ENCODE peak calls at places on chromosomes 6 and 20, in seven cellular contexts. One of them, this sample, is unnamed.

GRCh38 chr6:107129370-107129925 is 14.1 kb upstream of the BEND3 start:
- DNase-seq in prostate gland: no peak
- DNase-seq in HFFc6: no peak
- DNase-seq in CD4-positive, alpha-beta T cell: no peak
- DNase-seq in cardiac fibroblast: no peak
- DNase-seq in choroid plexus epithelial cell: no peak
- DNase-seq in GM13976: no peak
- DNase-seq in this sample: no peak

GRCh38 chr20:23363257-23363649 is 1.3 kb downstream of the GZF1 start:
- DNase-seq in CD4-positive, alpha-beta T cell: no peak
- DNase-seq in choroid plexus epithelial cell: no peak
- DNase-seq in HFFc6: no peak
- DNase-seq in GM13976: no peak
- DNase-seq in prostate gland: no peak
- DNase-seq in cardiac fibroblast: no peak
- DNase-seq in this sample: no peak

GRCh38 chr6:23365732-23366131 is 760.3 kb upstream of the NRSN1 start:
- DNase-seq in HFFc6: no peak
- DNase-seq in prostate gland: no peak
- DNase-seq in CD4-positive, alpha-beta T cell: no peak
- DNase-seq in choroid plexus epithelial cell: no peak
- DNase-seq in GM13976: no peak
- DNase-seq in cardiac fibroblast: no peak
- DNase-seq in this sample: no peak

GRCh38 chr20:54844346-54844745 is 369.0 kb downstream of the DOK5 start:
- DNase-seq in HFFc6: no peak
- DNase-seq in choroid plexus epithelial cell: no peak
- DNase-seq in GM13976: no peak
- DNase-seq in CD4-positive, alpha-beta T cell: no peak
- DNase-seq in prostate gland: no peak
- DNase-seq in cardiac fibroblast: no peak
- DNase-seq in this sample: no peak

GRCh38 chr6:16174368-16175078 is 45.6 kb downstream of the MYLIP start:
- DNase-seq in cardiac fibroblast: no peak
- DNase-seq in choroid plexus epithelial cell: no peak
- DNase-seq in prostate gland: no peak
- DNase-seq in HFFc6: no peak
- DNase-seq in GM13976: no peak
- DNase-seq in CD4-positive, alpha-beta T cell: no peak
- DNase-seq in this sample: no peak

GRCh38 chr6:156662025-156662445 is 115.1 kb upstream of the ARID1B start:
- DNase-seq in prostate gland: no peak
- DNase-seq in choroid plexus epithelial cell: no peak
- DNase-seq in HFFc6: no peak
- DNase-seq in cardiac fibroblast: no peak
- DNase-seq in GM13976: no peak
- DNase-seq in CD4-positive, alpha-beta T cell: no peak
- DNase-seq in this sample: peak

GRCh38 chr20:46122071-46122470 is 4.0 kb downstream of the CD40 start:
- DNase-seq in HFFc6: peak
- DNase-seq in cardiac fibroblast: peak
- DNase-seq in choroid plexus epithelial cell: peak
- DNase-seq in GM13976: no peak
- DNase-seq in CD4-positive, alpha-beta T cell: no peak
- DNase-seq in prostate gland: no peak
- DNase-seq in this sample: peak

GRCh38 chr20:62428396-62429160 is 1.2 kb upstream of the RBBP8NL start:
- DNase-seq in prostate gland: no peak
- DNase-seq in HFFc6: no peak
- DNase-seq in CD4-positive, alpha-beta T cell: no peak
- DNase-seq in choroid plexus epithelial cell: no peak
- DNase-seq in cardiac fibroblast: no peak
- DNase-seq in GM13976: no peak
- DNase-seq in this sample: no peak

GRCh38 chr6:1925743-1926430 is 316.2 kb downstream of the FOXC1 start:
- DNase-seq in prostate gland: no peak
- DNase-seq in choroid plexus epithelial cell: no peak
- DNase-seq in CD4-positive, alpha-beta T cell: no peak
- DNase-seq in cardiac fibroblast: no peak
- DNase-seq in GM13976: no peak
- DNase-seq in HFFc6: no peak
- DNase-seq in this sample: no peak

GRCh38 chr20:14979472-14979986 is 642.1 kb upstream of the FLRT3 start:
- DNase-seq in prostate gland: no peak
- DNase-seq in GM13976: no peak
- DNase-seq in cardiac fibroblast: no peak
- DNase-seq in HFFc6: no peak
- DNase-seq in CD4-positive, alpha-beta T cell: no peak
- DNase-seq in choroid plexus epithelial cell: no peak
- DNase-seq in this sample: no peak

GRCh38 chr6:166611631-166612030 is 15.4 kb downstream of the RPS6KA2 start:
- DNase-seq in HFFc6: no peak
- DNase-seq in prostate gland: no peak
- DNase-seq in cardiac fibroblast: no peak
- DNase-seq in choroid plexus epithelial cell: no peak
- DNase-seq in GM13976: no peak
- DNase-seq in CD4-positive, alpha-beta T cell: no peak
- DNase-seq in this sample: peak

GRCh38 chr6:136015531-136015930 is 164.0 kb downstream of the PDE7B start:
- DNase-seq in HFFc6: no peak
- DNase-seq in CD4-positive, alpha-beta T cell: no peak
- DNase-seq in GM13976: no peak
- DNase-seq in cardiac fibroblast: no peak
- DNase-seq in choroid plexus epithelial cell: peak
- DNase-seq in prostate gland: no peak
- DNase-seq in this sample: no peak

GRCh38 chr20:10686356-10687169 is 12.8 kb upstream of the JAG1 start:
- DNase-seq in CD4-positive, alpha-beta T cell: no peak
- DNase-seq in GM13976: no peak
- DNase-seq in prostate gland: no peak
- DNase-seq in cardiac fibroblast: no peak
- DNase-seq in choroid plexus epithelial cell: no peak
- DNase-seq in HFFc6: no peak
- DNase-seq in this sample: no peak

GRCh38 chr6:46993846-46994245 is 48.3 kb downstream of the ADGRF1 start:
- DNase-seq in choroid plexus epithelial cell: peak
- DNase-seq in GM13976: no peak
- DNase-seq in CD4-positive, alpha-beta T cell: no peak
- DNase-seq in cardiac fibroblast: peak
- DNase-seq in HFFc6: peak
- DNase-seq in prostate gland: no peak
- DNase-seq in this sample: peak

GRCh38 chr6:94510877-94511276 is 1066.5 kb upstream of the MANEA start:
- DNase-seq in CD4-positive, alpha-beta T cell: no peak
- DNase-seq in cardiac fibroblast: no peak
- DNase-seq in choroid plexus epithelial cell: no peak
- DNase-seq in GM13976: peak
- DNase-seq in prostate gland: no peak
- DNase-seq in HFFc6: no peak
- DNase-seq in this sample: no peak

GRCh38 chr6:111830003-111830402 is 43.2 kb downstream of the FYN start:
- DNase-seq in prostate gland: no peak
- DNase-seq in GM13976: no peak
- DNase-seq in choroid plexus epithelial cell: no peak
- DNase-seq in cardiac fibroblast: no peak
- DNase-seq in HFFc6: no peak
- DNase-seq in CD4-positive, alpha-beta T cell: no peak
- DNase-seq in this sample: no peak

GRCh38 chr6:16824804-16825777 is 63.8 kb upstream of the ATXN1 start:
- DNase-seq in GM13976: no peak
- DNase-seq in CD4-positive, alpha-beta T cell: no peak
- DNase-seq in cardiac fibroblast: no peak
- DNase-seq in choroid plexus epithelial cell: no peak
- DNase-seq in prostate gland: no peak
- DNase-seq in HFFc6: no peak
- DNase-seq in this sample: no peak

GRCh38 chr6:99364026-99364425 is 14.6 kb upstream of the FAXC start:
- DNase-seq in cardiac fibroblast: no peak
- DNase-seq in choroid plexus epithelial cell: no peak
- DNase-seq in GM13976: no peak
- DNase-seq in prostate gland: no peak
- DNase-seq in HFFc6: no peak
- DNase-seq in CD4-positive, alpha-beta T cell: no peak
- DNase-seq in this sample: no peak

DNA sequence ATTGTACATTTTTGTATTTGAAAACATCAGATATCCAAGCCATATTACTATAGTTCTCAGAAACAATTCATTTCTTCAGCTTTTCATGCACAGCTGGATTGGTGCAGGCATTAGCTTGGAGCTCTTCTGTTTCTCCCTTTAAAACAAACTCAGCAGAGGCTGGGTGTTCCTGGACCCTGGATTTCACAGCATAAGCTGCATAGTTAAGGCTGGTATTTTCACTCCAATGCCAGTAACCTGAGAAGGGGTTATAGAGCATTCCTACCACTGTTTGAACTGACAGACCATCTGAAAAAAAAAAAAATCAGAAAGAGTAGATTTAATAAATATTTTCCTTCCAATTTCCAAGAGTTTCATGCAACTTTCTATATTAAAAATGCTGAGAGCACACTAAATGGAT is 20.1 kb upstream of the FAXC start:
- DNase-seq in CD4-positive, alpha-beta T cell: no peak
- DNase-seq in prostate gland: no peak
- DNase-seq in choroid plexus epithelial cell: peak
- DNase-seq in HFFc6: no peak
- DNase-seq in GM13976: no peak
- DNase-seq in cardiac fibroblast: no peak
- DNase-seq in this sample: no peak
- TF ChIP-seq CTCF in CD4-positive, alpha-beta T cell: no peak
- TF ChIP-seq CTCF in prostate gland: no peak
- TF ChIP-seq CTCF in choroid plexus epithelial cell: no peak
- TF ChIP-seq CTCF in HFFc6: no peak
- TF ChIP-seq CTCF in GM13976: no peak
- TF ChIP-seq CTCF in cardiac fibroblast: no peak
- TF ChIP-seq CTCF in this sample: no peak

GRCh38 chr6:69164564-69165252 is 529.6 kb downstream of the ADGRB3 start:
- DNase-seq in prostate gland: no peak
- DNase-seq in HFFc6: no peak
- DNase-seq in GM13976: no peak
- DNase-seq in CD4-positive, alpha-beta T cell: no peak
- DNase-seq in cardiac fibroblast: peak
- DNase-seq in choroid plexus epithelial cell: peak
- DNase-seq in this sample: peak
- TF ChIP-seq CTCF in prostate gland: no peak
- TF ChIP-seq CTCF in HFFc6: peak
- TF ChIP-seq CTCF in GM13976: no peak
- TF ChIP-seq CTCF in CD4-positive, alpha-beta T cell: no peak
- TF ChIP-seq CTCF in cardiac fibroblast: peak
- TF ChIP-seq CTCF in choroid plexus epithelial cell: peak
- TF ChIP-seq CTCF in this sample: peak

GRCh38 chr6:138416201-138416600 is 12.2 kb downstream of the HEBP2 start:
- DNase-seq in CD4-positive, alpha-beta T cell: no peak
- DNase-seq in GM13976: no peak
- DNase-seq in cardiac fibroblast: peak
- DNase-seq in HFFc6: no peak
- DNase-seq in prostate gland: no peak
- DNase-seq in choroid plexus epithelial cell: no peak
- DNase-seq in this sample: no peak

GRCh38 chr6:138415125-138415524 is 11.1 kb downstream of the HEBP2 start:
- DNase-seq in HFFc6: no peak
- DNase-seq in CD4-positive, alpha-beta T cell: no peak
- DNase-seq in prostate gland: no peak
- DNase-seq in choroid plexus epithelial cell: no peak
- DNase-seq in cardiac fibroblast: no peak
- DNase-seq in GM13976: no peak
- DNase-seq in this sample: no peak

GRCh38 chr6:138419766-138420165 is 15.7 kb downstream of the HEBP2 start:
- DNase-seq in choroid plexus epithelial cell: no peak
- DNase-seq in CD4-positive, alpha-beta T cell: no peak
- DNase-seq in cardiac fibroblast: no peak
- DNase-seq in GM13976: no peak
- DNase-seq in HFFc6: no peak
- DNase-seq in prostate gland: no peak
- DNase-seq in this sample: no peak

GRCh38 chr6:138418118-138418742 is 14.2 kb downstream of the HEBP2 start:
- DNase-seq in GM13976: no peak
- DNase-seq in prostate gland: no peak
- DNase-seq in cardiac fibroblast: no peak
- DNase-seq in HFFc6: no peak
- DNase-seq in CD4-positive, alpha-beta T cell: no peak
- DNase-seq in choroid plexus epithelial cell: no peak
- DNase-seq in this sample: no peak

DNA sequence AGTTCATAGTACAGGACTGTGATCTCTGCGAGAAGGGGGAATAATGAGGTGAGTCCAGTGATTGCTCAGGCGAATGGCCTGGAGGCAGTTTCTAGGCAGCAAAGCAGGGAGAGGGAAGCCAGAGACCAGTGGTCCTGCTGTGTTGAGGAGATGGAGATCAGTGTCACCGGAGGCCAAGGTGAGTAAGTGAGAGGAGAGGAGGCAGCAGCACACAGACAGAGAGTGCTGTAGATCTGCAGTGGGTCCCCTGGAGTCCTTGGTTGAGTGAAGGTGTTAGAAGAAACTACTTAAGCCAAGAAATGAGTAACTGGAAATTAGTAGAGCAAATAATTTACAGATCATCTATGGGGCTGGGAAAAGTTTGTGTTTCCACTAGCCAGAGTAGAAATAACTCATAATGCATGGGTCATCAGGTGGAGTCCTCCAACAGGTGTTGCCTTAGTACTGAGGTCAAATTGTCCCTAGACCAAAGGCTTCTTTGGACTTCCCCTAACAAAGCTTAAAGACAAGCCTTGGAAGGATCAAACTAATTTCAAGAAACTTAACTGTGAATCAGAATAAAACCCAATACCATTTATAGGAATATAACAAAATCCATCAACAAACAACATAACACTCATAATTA is 13.6 kb downstream of the HEBP2 start:
- DNase-seq in CD4-positive, alpha-beta T cell: no peak
- DNase-seq in prostate gland: no peak
- DNase-seq in choroid plexus epithelial cell: no peak
- DNase-seq in GM13976: no peak
- DNase-seq in cardiac fibroblast: no peak
- DNase-seq in HFFc6: no peak
- DNase-seq in this sample: no peak
- TF ChIP-seq CTCF in CD4-positive, alpha-beta T cell: no peak
- TF ChIP-seq CTCF in prostate gland: no peak
- TF ChIP-seq CTCF in choroid plexus epithelial cell: no peak
- TF ChIP-seq CTCF in GM13976: no peak
- TF ChIP-seq CTCF in cardiac fibroblast: no peak
- TF ChIP-seq CTCF in HFFc6: no peak
- TF ChIP-seq CTCF in this sample: no peak

GRCh38 chr6:131594074-131594473 is 21.0 kb downstream of the ARG1 start:
- DNase-seq in CD4-positive, alpha-beta T cell: no peak
- DNase-seq in prostate gland: no peak
- DNase-seq in HFFc6: no peak
- DNase-seq in cardiac fibroblast: no peak
- DNase-seq in GM13976: no peak
- DNase-seq in choroid plexus epithelial cell: no peak
- DNase-seq in this sample: no peak

GRCh38 chr6:131592935-131593334 is 19.9 kb downstream of the ARG1 start:
- DNase-seq in cardiac fibroblast: no peak
- DNase-seq in GM13976: no peak
- DNase-seq in choroid plexus epithelial cell: no peak
- DNase-seq in CD4-positive, alpha-beta T cell: no peak
- DNase-seq in prostate gland: no peak
- DNase-seq in HFFc6: no peak
- DNase-seq in this sample: no peak

GRCh38 chr6:131600696-131601095 is 27.3 kb downstream of the MED23 start:
- DNase-seq in GM13976: no peak
- DNase-seq in CD4-positive, alpha-beta T cell: no peak
- DNase-seq in choroid plexus epithelial cell: no peak
- DNase-seq in cardiac fibroblast: no peak
- DNase-seq in prostate gland: no peak
- DNase-seq in HFFc6: no peak
- DNase-seq in this sample: no peak

GRCh38 chr6:131602913-131603312 is 25.1 kb downstream of the MED23 start:
- DNase-seq in prostate gland: no peak
- DNase-seq in HFFc6: peak
- DNase-seq in CD4-positive, alpha-beta T cell: no peak
- DNase-seq in choroid plexus epithelial cell: peak
- DNase-seq in GM13976: no peak
- DNase-seq in cardiac fibroblast: peak
- DNase-seq in this sample: peak

GRCh38 chr6:131597448-131597847 is 24.4 kb downstream of the ARG1 start:
- DNase-seq in prostate gland: no peak
- DNase-seq in cardiac fibroblast: peak
- DNase-seq in GM13976: no peak
- DNase-seq in CD4-positive, alpha-beta T cell: no peak
- DNase-seq in HFFc6: no peak
- DNase-seq in choroid plexus epithelial cell: peak
- DNase-seq in this sample: peak
- TF ChIP-seq CTCF in prostate gland: peak
- TF ChIP-seq CTCF in cardiac fibroblast: peak
- TF ChIP-seq CTCF in GM13976: no peak
- TF ChIP-seq CTCF in CD4-positive, alpha-beta T cell: peak
- TF ChIP-seq CTCF in HFFc6: peak
- TF ChIP-seq CTCF in choroid plexus epithelial cell: peak
- TF ChIP-seq CTCF in this sample: no peak